ENCODE peak calls at places on chromosomes 4 and X, in four cellular contexts. P is HuH-7.5, Y is choroid plexus epithelial cell, T is aorta. X is an unnamed sample.

GRCh38 chr4:168886361-168886760 is 123.7 kb downstream of the CBR4 start:
- DNase-seq in T (no peak), P (no peak), Y (peak; percentile 63), X (no peak)

GRCh38 chr4:94395541-94395940 is 52.9 kb upstream of the HPGDS start:
- DNase-seq in T (no peak), P (no peak), Y (no peak), X (no peak)

GRCh38 chrX:72029473-72030411 is 102.0 kb downstream of the RTL5 start:
- DNase-seq in Y (peak; percentile 73), P (no peak), T (peak; percentile 73), X (no peak)

GRCh38 chr4:173264245-173264959 is 69.8 kb downstream of the HMGB2 start:
- DNase-seq in T (no peak), P (no peak), Y (peak; percentile 69), X (peak; percentile 53)

GRCh38 chr4:173367946-173368345 is 2.8 kb upstream of the SAP30 start:
- DNase-seq in Y (peak; percentile 30), T (no peak), P (no peak), X (no peak)

GRCh38 chr4:185881427-185881826 is 69.4 kb upstream of the SORBS2 start:
- DNase-seq in Y (peak; percentile 73), P (no peak), T (no peak), X (no peak)

GRCh38 chr4:39616651-39617050 is 22.0 kb downstream of the SMIM14 start:
- DNase-seq in P (no peak), T (no peak), Y (no peak), X (no peak)

GRCh38 chrX:138847930-138848329 is 136.4 kb upstream of the FGF13 start:
- DNase-seq in Y (peak; percentile 2), P (no peak), T (no peak), X (no peak)

GRCh38 chr4:110348711-110349383 is 127.1 kb upstream of the ENPEP start:
- DNase-seq in Y (no peak), T (no peak), P (no peak), X (no peak)

GRCh38 chr4:153798901-153799707 is 10.2 kb upstream of the SFRP2 start:
- DNase-seq in T (no peak), P (no peak), Y (no peak), X (no peak)

GRCh38 chr4:102343964-102344519 is 1.2 kb downstream of the SLC39A8 start:
- DNase-seq in P (peak; percentile 7), Y (no peak), T (no peak), X (no peak)

GRCh38 chr4:56261027-56261426 is 126.3 kb downstream of the AASDH start:
- DNase-seq in P (no peak), T (no peak), Y (no peak), X (no peak)

GRCh38 chr4:7030856-7031255 is 12.3 kb upstream of the TADA2B start:
- DNase-seq in T (peak; percentile 32), Y (no peak), P (no peak), X (no peak)

GRCh38 chrX:129523076-129524055 is at the start of gene SMARCA1:
- DNase-seq in T (peak; percentile 81), Y (peak; percentile 63), P (peak; percentile 62), X (peak; percentile 5)

GRCh38 chr4:109319684-109320083 is 17.2 kb upstream of the COL25A1 start:
- DNase-seq in T (no peak), Y (no peak), P (no peak), X (no peak)

GRCh38 chr4:76155979-76156378 is 7.8 kb upstream of the NUP54 start:
- DNase-seq in P (no peak), Y (no peak), T (no peak), X (no peak)

X was measured in CD8-positive, alpha-beta T cell.